ENCODE peak calls at places on chromosomes 11 and 22, in ten cellular contexts. H, P, D, J, L, T, Q, U, R and E are unnamed samples.

GRCh38 chr11:37506516-37506915 is 908.5 kb upstream of the RAG2 start:
- DNase-seq in H (no peak), P (no peak), D (no peak), J (no peak), L (no peak), T (no peak), Q (no peak), U (no peak), R (no peak), E (no peak)

GRCh38 chr11:26227311-26227710 is 104.6 kb upstream of the ANO3 start:
- DNase-seq in H (peak), P (no peak), D (no peak), J (no peak), L (peak), T (peak), Q (no peak), U (peak), R (peak), E (peak)

GRCh38 chr11:37643968-37644367 is 1045.9 kb upstream of the RAG2 start:
- DNase-seq in H (no peak), P (no peak), D (no peak), J (no peak), L (no peak), T (no peak), Q (no peak), U (no peak), R (no peak), E (no peak)

GRCh38 chr11:44409558-44410236 is 99.8 kb upstream of the ALX4 start:
- DNase-seq in H (no peak), P (no peak), D (no peak), J (no peak), L (no peak), T (no peak), Q (no peak), U (no peak), R (no peak), E (no peak)

GRCh38 chr11:113618360-113618759 is 87.7 kb downstream of the TMPRSS5 start:
- DNase-seq in H (no peak), P (no peak), D (no peak), J (no peak), L (peak), T (peak), Q (no peak), U (no peak), R (no peak), E (no peak)

GRCh38 chr22:23759566-23759965 is 3.2 kb upstream of the C22orf15 start:
- DNase-seq in H (no peak), P (no peak), D (no peak), J (no peak), L (no peak), T (no peak), Q (no peak), U (no peak), R (no peak), E (no peak)

GRCh38 chr22:39185601-39186012 is 33.1 kb upstream of the CBX7 start:
- DNase-seq in H (no peak), P (no peak), D (peak), J (no peak), L (peak), T (peak), Q (no peak), U (no peak), R (no peak), E (no peak)

GRCh38 chr11:41878158-41878557 is 418.7 kb upstream of the LRRC4C start:
- DNase-seq in H (no peak), P (no peak), D (no peak), J (no peak), L (no peak), T (no peak), Q (no peak), U (no peak), R (no peak), E (no peak)

GRCh38 chr11:57309106-57310059 is 15.4 kb downstream of the TNKS1BP1 start:
- DNase-seq in H (no peak), P (no peak), D (no peak), J (no peak), L (no peak), T (no peak), Q (no peak), U (no peak), R (no peak), E (no peak)

GRCh38 chr11:67332081-67332691 is 21.2 kb downstream of the POLD4 start:
- DNase-seq in H (no peak), P (no peak), D (no peak), J (no peak), L (peak), T (no peak), Q (no peak), U (no peak), R (no peak), E (no peak)

GRCh38 chr11:118939948-118940598 is 14.3 kb upstream of the BCL9L start:
- DNase-seq in H (peak), P (no peak), D (no peak), J (peak), L (no peak), T (peak), Q (no peak), U (no peak), R (no peak), E (peak)

GRCh38 chr11:68550485-68550817 is 89.9 kb downstream of the PPP6R3 start:
- DNase-seq in H (no peak), P (no peak), D (no peak), J (peak), L (peak), T (peak), Q (no peak), U (no peak), R (no peak), E (no peak)

GRCh38 chr11:112279901-112280267 is 19.2 kb upstream of the PLET1 start:
- DNase-seq in H (peak), P (peak), D (peak), J (peak), L (peak), T (peak), Q (peak), U (peak), R (peak), E (peak)

GRCh38 chr11:40879911-40880310 is 579.5 kb downstream of the LRRC4C start:
- DNase-seq in H (no peak), P (no peak), D (no peak), J (no peak), L (no peak), T (no peak), Q (no peak), U (no peak), R (no peak), E (no peak)

GRCh38 chr22:49959782-49960158 is 802 bp upstream of the PIM3 start:
- DNase-seq in H (no peak), P (no peak), D (no peak), J (peak), L (no peak), T (peak), Q (no peak), U (no peak), R (no peak), E (no peak)

GRCh38 chr11:24932110-24933000 is 435.5 kb downstream of the LUZP2 start:
- DNase-seq in H (no peak), P (no peak), D (no peak), J (no peak), L (no peak), T (no peak), Q (no peak), U (peak), R (peak), E (no peak)

GRCh38 chr11:36376315-36376887 is 80.3 kb downstream of the PRR5L start:
- DNase-seq in H (no peak), P (no peak), D (peak), J (no peak), L (peak), T (peak), Q (no peak), U (no peak), R (no peak), E (no peak)

GRCh38 chr11:119470316-119471266 is 47.6 kb upstream of the THY1 start:
- DNase-seq in H (no peak), P (no peak), D (no peak), J (no peak), L (peak), T (peak), Q (no peak), U (no peak), R (no peak), E (no peak)

GRCh38 chr11:134414036-134414731 is 2.1 kb upstream of the B3GAT1 start:
- DNase-seq in H (no peak), P (no peak), D (no peak), J (no peak), L (no peak), T (no peak), Q (no peak), U (no peak), R (no peak), E (no peak)

GRCh38 chr11:10604340-10604748 is 35.9 kb upstream of the LYVE1 start:
- DNase-seq in H (no peak), P (no peak), D (peak), J (no peak), L (peak), T (peak), Q (no peak), U (no peak), R (no peak), E (peak)

GRCh38 chr11:11568651-11569229 is 53.1 kb downstream of the GALNT18 start:
- DNase-seq in H (no peak), P (no peak), D (no peak), J (peak), L (peak), T (no peak), Q (no peak), U (no peak), R (no peak), E (peak)

GRCh38 chr11:76891285-76891684 is 30.6 kb downstream of the ACER3 start:
- DNase-seq in H (no peak), P (no peak), D (no peak), J (no peak), L (no peak), T (no peak), Q (no peak), U (no peak), R (no peak), E (no peak)

GRCh38 chr11:6635082-6635932 is 16.1 kb upstream of the TPP1 start:
- DNase-seq in H (no peak), P (no peak), D (peak), J (no peak), L (peak), T (peak), Q (no peak), U (no peak), R (no peak), E (no peak)

GRCh38 chr22:43900206-43900605 is 8.4 kb upstream of the PNPLA5 start:
- DNase-seq in H (no peak), P (no peak), D (no peak), J (no peak), L (no peak), T (no peak), Q (no peak), U (no peak), R (no peak), E (no peak)

GRCh38 chr11:13260196-13260962 is 17.2 kb upstream of the BMAL1 start:
- DNase-seq in H (no peak), P (no peak), D (no peak), J (no peak), L (no peak), T (peak), Q (no peak), U (no peak), R (no peak), E (no peak)

GRCh38 chr11:132844956-132845355 is 687.3 kb downstream of the OPCML start:
- DNase-seq in H (no peak), P (no peak), D (no peak), J (no peak), L (peak), T (peak), Q (no peak), U (peak), R (peak), E (no peak)

GRCh38 chr11:61627831-61628753 is 47.2 kb upstream of the SYT7 start:
- DNase-seq in H (peak), P (peak), D (peak), J (peak), L (peak), T (peak), Q (no peak), U (peak), R (peak), E (no peak)

GRCh38 chr11:14109742-14110141 is 147.2 kb downstream of the SPON1 start:
- DNase-seq in H (no peak), P (no peak), D (no peak), J (no peak), L (no peak), T (no peak), Q (no peak), U (no peak), R (no peak), E (no peak)

GRCh38 chr11:33893711-33894401 is 2.0 kb upstream of the LMO2 start:
- DNase-seq in H (peak), P (peak), D (no peak), J (peak), L (no peak), T (no peak), Q (peak), U (no peak), R (no peak), E (peak)

GRCh38 chr22:49664371-49664881 is 163.2 kb downstream of the BRD1 start:
- DNase-seq in H (no peak), P (no peak), D (no peak), J (no peak), L (no peak), T (no peak), Q (no peak), U (no peak), R (no peak), E (no peak)

GRCh38 chr11:9802291-9802861 is 138.5 kb downstream of the SWAP70 start:
- DNase-seq in H (no peak), P (no peak), D (no peak), J (no peak), L (peak), T (peak), Q (no peak), U (no peak), R (no peak), E (no peak)

GRCh38 chr11:133964356-133964755 is 7.6 kb upstream of the IGSF9B start:
- DNase-seq in H (no peak), P (no peak), D (no peak), J (no peak), L (no peak), T (no peak), Q (no peak), U (no peak), R (no peak), E (no peak)

GRCh38 chr11:108084811-108085210 is 36.6 kb upstream of the ACAT1 start:
- DNase-seq in H (no peak), P (no peak), D (no peak), J (no peak), L (no peak), T (no peak), Q (no peak), U (no peak), R (peak), E (no peak)

GRCh38 chr11:63683133-63683991 is 2.1 kb downstream of the RTN3 start:
- DNase-seq in H (no peak), P (no peak), D (no peak), J (no peak), L (peak), T (peak), Q (no peak), U (no peak), R (no peak), E (no peak)

GRCh38 chr11:134951305-134951700 is 539.3 kb upstream of the B3GAT1 start:
- DNase-seq in H (no peak), P (no peak), D (no peak), J (no peak), L (peak), T (peak), Q (no peak), U (no peak), R (no peak), E (no peak)

GRCh38 chr11:57777969-57778317 is 16.3 kb downstream of the CTNND1 start:
- DNase-seq in H (no peak), P (no peak), D (no peak), J (no peak), L (no peak), T (no peak), Q (no peak), U (no peak), R (no peak), E (no peak)